ENCODE peak calls at places on chromosome 2, in seven cellular contexts. K, Q, A, L, B, H and P are unnamed samples.

GRCh38 chr2:200765139-200765951 is 46.4 kb upstream of the BZW1 start:
- DNase-seq in K (no peak), H (no peak), A (no peak), B (no peak), Q (peak; percentile 88), L (no peak), P (no peak)

GRCh38 chr2:239807568-239807967 is 217.6 kb downstream of the NDUFA10 start:
- DNase-seq in H (no peak), Q (no peak), K (no peak), B (no peak), A (no peak), L (no peak), P (no peak)

GRCh38 chr2:36663851-36664715 is 32.4 kb upstream of the VIT start:
- DNase-seq in Q (peak; percentile 64), K (no peak), L (no peak), B (no peak), A (no peak), H (peak; percentile 24), P (peak; percentile 92)

GRCh38 chr2:74632939-74633312 is 15.2 kb downstream of the M1AP start:
- DNase-seq in L (no peak), K (no peak), H (no peak), Q (no peak), A (no peak), B (no peak), P (no peak)

GRCh38 chr2:239380831-239381708 is 19.8 kb downstream of the HDAC4 start:
- DNase-seq in B (peak; percentile 81), H (no peak), Q (no peak), K (no peak), L (no peak), A (no peak), P (peak; percentile 89)

GRCh38 chr2:240165638-240166037 is 25.2 kb upstream of the OTOS start:
- DNase-seq in H (no peak), L (peak; percentile 4), A (peak; percentile 47), K (no peak), B (no peak), Q (no peak), P (no peak)

GRCh38 chr2:134636714-134637113 is 82.1 kb downstream of the TMEM163 start:
- DNase-seq in K (no peak), L (no peak), A (no peak), B (no peak), H (no peak), Q (no peak), P (no peak)

GRCh38 chr2:239394346-239394945 is 6.4 kb downstream of the HDAC4 start:
- DNase-seq in H (peak; percentile 64), A (no peak), B (no peak), Q (no peak), K (no peak), L (no peak), P (no peak)

GRCh38 chr2:30298302-30298701 is 67.0 kb downstream of the LBH start:
- DNase-seq in H (no peak), K (no peak), B (no peak), Q (no peak), L (no peak), A (no peak), P (no peak)

GRCh38 chr2:73293534-73294171 is at the start of gene EGR4:
- DNase-seq in A (peak; percentile 59), L (no peak), H (peak; percentile 48), B (peak; percentile 72), Q (peak; percentile 64), K (no peak), P (no peak)

GRCh38 chr2:35708411-35708810 is 647.2 kb upstream of the CRIM1 start:
- DNase-seq in H (no peak), Q (no peak), A (no peak), L (no peak), B (no peak), K (no peak), P (no peak)

GRCh38 chr2:210593166-210593565 is 36.8 kb downstream of the CPS1 start:
- DNase-seq in L (no peak), B (no peak), A (no peak), K (no peak), H (no peak), Q (no peak), P (no peak)

GRCh38 chr2:26616864-26617135 is 24.4 kb downstream of the CIB4 start:
- DNase-seq in Q (no peak), K (no peak), A (no peak), L (no peak), H (no peak), B (no peak), P (no peak)

GRCh38 chr2:214244847-214245246 is 166.0 kb upstream of the VWC2L start:
- DNase-seq in H (no peak), Q (no peak), L (no peak), K (no peak), A (no peak), B (no peak), P (no peak)

GRCh38 chr2:671787-672605 is 5.2 kb downstream of the TMEM18 start:
- DNase-seq in A (no peak), H (no peak), L (no peak), B (no peak), Q (no peak), K (no peak), P (no peak)

GRCh38 chr2:232410238-232410900 is 3.7 kb downstream of the ALPG start:
- DNase-seq in K (no peak), B (no peak), A (peak; percentile 29), L (no peak), Q (no peak), H (no peak), P (no peak)

GRCh38 chr2:135227386-135227785 is 175.3 kb downstream of the RAB3GAP1 start:
- DNase-seq in A (no peak), L (no peak), Q (no peak), K (no peak), H (no peak), B (no peak), P (no peak)

GRCh38 chr2:8324164-8324848 is 357.6 kb upstream of the ID2 start:
- DNase-seq in B (no peak), A (no peak), H (peak; percentile 73), L (no peak), K (no peak), Q (no peak), P (no peak)